ENCODE peak calls at places on chromosomes 1 and 21, in five cellular contexts. U, S, Q, N and R are unnamed samples.

GRCh38 chr1:23562138-23562819 is 3.0 kb upstream of the ID3 start:
- DNase-seq in U (no peak), S (no peak), Q (peak), N (peak), R (peak)

GRCh38 chr1:227918736-227919135 is 29.0 kb downstream of the WNT9A start:
- DNase-seq in S (no peak), Q (no peak), N (no peak), U (no peak), R (no peak)

GRCh38 chr1:166980818-166981217 is 5.5 kb upstream of the ILDR2 start:
- DNase-seq in N (no peak), Q (no peak), U (no peak), S (no peak), R (no peak)

GRCh38 chr1:114025609-114026401 is 46.5 kb downstream of the OLFML3 start:
- DNase-seq in Q (peak), N (peak), S (no peak), U (no peak), R (no peak)

GRCh38 chr1:203166192-203166940 is 9.3 kb downstream of the MYBPH start:
- DNase-seq in N (no peak), S (no peak), U (no peak), Q (no peak), R (no peak)

GRCh38 chr1:212635141-212635601 is 26.6 kb downstream of the ATF3 start:
- DNase-seq in U (no peak), S (no peak), Q (no peak), N (peak), R (peak)

GRCh38 chr1:176058686-176059085 is 148.4 kb downstream of the COP1 start:
- DNase-seq in Q (no peak), S (no peak), N (peak), U (no peak), R (no peak)

GRCh38 chr21:23955130-23955873 is 1652.0 kb downstream of the MRPL39 start:
- DNase-seq in S (no peak), U (no peak), N (no peak), Q (no peak), R (no peak)

GRCh38 chr1:111727056-111727455 is 12.1 kb downstream of the INKA2 start:
- DNase-seq in U (no peak), S (no peak), Q (no peak), N (no peak), R (no peak)

GRCh38 chr1:66628951-66629350 is 95.0 kb downstream of the SGIP1 start:
- DNase-seq in U (no peak), N (no peak), S (no peak), Q (no peak), R (no peak)

GRCh38 chr1:16925635-16926490 is 4.1 kb downstream of the CROCC start:
- DNase-seq in S (no peak), N (no peak), Q (no peak), U (no peak), R (no peak)

GRCh38 chr21:46065215-46065992 is 32.5 kb upstream of the COL6A2 start:
- DNase-seq in Q (peak), S (no peak), N (peak), U (no peak), R (no peak)

GRCh38 chr1:223525957-223526356 is 132.7 kb downstream of the CCDC185 start:
- DNase-seq in S (no peak), N (no peak), Q (no peak), U (no peak), R (no peak)

GRCh38 chr21:42533306-42533962 is 19.8 kb downstream of the SLC37A1 start:
- DNase-seq in U (no peak), S (no peak), Q (no peak), N (no peak), R (no peak)

GRCh38 chr1:10387611-10388386 is 11.1 kb upstream of the PGD start:
- DNase-seq in N (peak), U (no peak), Q (peak), S (no peak), R (peak)

GRCh38 chr1:37945743-37946702 is 830 bp downstream of the INPP5B start:
- DNase-seq in U (no peak), N (peak), S (peak), Q (peak), R (peak)